ENCODE peak calls at places on chromosomes 5 and 9, in ten cellular contexts. H, T, J, G, S, E, M, D, X and K are unnamed samples.

GRCh38 chr5:73728493-73729273 is 102.7 kb downstream of the ARHGEF28 start:
- DNase-seq in H (no peak), T (no peak), J (no peak), G (no peak), S (peak; percentile 66), E (no peak), M (no peak), D (no peak), X (peak; percentile 13), K (peak; percentile 43)

GRCh38 chr5:79287907-79288306 is 52.0 kb downstream of the JMY start:
- DNase-seq in H (no peak), T (no peak), J (no peak), G (no peak), S (no peak), E (no peak), M (no peak), D (no peak), X (no peak), K (no peak)

GRCh38 chr9:93663877-93664548 is 87.6 kb downstream of the PHF2 start:
- DNase-seq in H (peak; percentile 53), T (peak; percentile 66), J (no peak), G (no peak), S (no peak), E (no peak), M (no peak), D (no peak), X (no peak), K (no peak)

GRCh38 chr9:92146610-92147009 is 31.4 kb upstream of the SPTLC1 start:
- DNase-seq in H (no peak), T (no peak), J (no peak), G (no peak), S (peak; percentile 47), E (peak; percentile 53), M (peak; percentile 47), D (peak; percentile 51), X (no peak), K (no peak)

GRCh38 chr5:99010294-99010693 is 81.5 kb upstream of the CHD1 start:
- DNase-seq in H (no peak), T (no peak), J (no peak), G (no peak), S (no peak), E (no peak), M (no peak), D (no peak), X (no peak), K (no peak)

GRCh38 chr9:115369322-115369957 is 251.5 kb upstream of the TNC start:
- DNase-seq in H (no peak), T (peak; percentile 56), J (peak; percentile 96), G (no peak), S (peak; percentile 89), E (peak; percentile 95), M (peak; percentile 71), D (peak; percentile 58), X (peak; percentile 91), K (no peak)

GRCh38 chr9:134378901-134379338 is 52.7 kb downstream of the RXRA start:
- DNase-seq in H (peak; percentile 83), T (no peak), J (peak; percentile 85), G (no peak), S (peak; percentile 77), E (peak; percentile 56), M (peak; percentile 41), D (peak; percentile 71), X (peak; percentile 60), K (no peak)

GRCh38 chr9:85969727-85970126 is 28.8 kb downstream of the NAA35 start:
- DNase-seq in H (no peak), T (no peak), J (no peak), G (no peak), S (no peak), E (no peak), M (no peak), D (no peak), X (no peak), K (no peak)

GRCh38 chr5:128258387-128258786 is 174.8 kb downstream of the SLC12A2 start:
- DNase-seq in H (no peak), T (no peak), J (no peak), G (no peak), S (no peak), E (no peak), M (no peak), D (no peak), X (no peak), K (no peak)

GRCh38 chr5:79202076-79202475 is 33.9 kb upstream of the JMY start:
- DNase-seq in H (no peak), T (no peak), J (no peak), G (no peak), S (peak; percentile 30), E (no peak), M (peak; percentile 26), D (peak; percentile 79), X (peak; percentile 77), K (no peak)

GRCh38 chr9:124452326-124452725 is 2.1 kb downstream of the ADGRD2 start:
- DNase-seq in H (peak; percentile 46), T (no peak), J (no peak), G (no peak), S (no peak), E (no peak), M (no peak), D (no peak), X (no peak), K (no peak)

GRCh38 chr9:124452841-124453585 is 2.8 kb downstream of the ADGRD2 start:
- DNase-seq in H (peak; percentile 19), T (no peak), J (no peak), G (no peak), S (no peak), E (no peak), M (no peak), D (no peak), X (no peak), K (no peak)

GRCh38 chr9:124449381-124450151 is 685 bp upstream of the ADGRD2 start:
- DNase-seq in H (no peak), T (no peak), J (no peak), G (no peak), S (no peak), E (no peak), M (no peak), D (no peak), X (peak; percentile 76), K (peak; percentile 38)

GRCh38 chr9:124450241-124450924 is at the start of gene ADGRD2:
- DNase-seq in H (no peak), T (no peak), J (peak; percentile 48), G (no peak), S (peak; percentile 29), E (peak; percentile 28), M (peak; percentile 7), D (peak; percentile 62), X (peak; percentile 43), K (peak; percentile 74)

DNA sequence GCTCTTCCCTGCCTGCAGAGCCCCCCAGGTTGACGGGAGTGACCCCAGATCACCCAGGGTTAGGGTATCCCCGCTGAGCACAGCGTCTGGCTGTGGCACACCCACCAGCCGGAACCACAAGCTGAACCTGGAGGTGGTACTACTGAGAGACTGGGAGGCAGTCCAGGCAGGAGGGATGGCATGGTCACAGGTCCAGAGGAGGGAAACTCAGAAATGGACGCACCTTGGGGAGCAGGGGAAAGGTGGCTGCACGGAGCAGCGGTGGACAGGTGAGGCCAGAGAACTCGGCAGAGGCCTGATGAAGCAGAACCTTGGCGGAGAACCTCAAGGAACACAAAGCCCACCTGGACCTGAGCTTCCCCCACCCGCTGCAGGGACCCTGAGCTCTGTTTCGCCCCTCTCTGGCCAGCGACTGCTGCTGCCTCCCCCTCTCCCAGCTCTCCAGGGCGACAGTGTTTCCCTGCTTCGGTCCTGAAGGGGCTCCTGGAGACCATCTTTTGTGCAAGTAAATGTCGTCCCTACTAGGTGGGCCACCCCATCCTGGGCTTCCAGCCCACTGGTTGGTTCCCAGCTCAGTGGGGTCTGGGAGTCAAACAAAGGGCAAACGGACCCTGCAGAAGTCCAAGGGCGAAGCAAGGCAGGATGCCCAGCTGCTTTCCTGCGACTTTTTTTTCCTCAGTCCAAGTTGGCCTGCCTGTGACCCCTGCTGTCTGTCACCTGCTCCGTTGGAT is 845 bp downstream of the ADGRD2 start:
- DNase-seq in H (no peak), T (no peak), J (no peak), G (no peak), S (no peak), E (no peak), M (no peak), D (no peak), X (no peak), K (no peak)
- H3K4me3 ChIP-seq in H (no peak overlapping the region), T (no peak overlapping the region), J (peak overlapping the region; percentile 38), G (no peak overlapping the region), S (no peak overlapping the region), E (no peak overlapping the region), M (no peak overlapping the region), D (no peak overlapping the region), X (no peak overlapping the region), K (no peak overlapping the region)

DNA sequence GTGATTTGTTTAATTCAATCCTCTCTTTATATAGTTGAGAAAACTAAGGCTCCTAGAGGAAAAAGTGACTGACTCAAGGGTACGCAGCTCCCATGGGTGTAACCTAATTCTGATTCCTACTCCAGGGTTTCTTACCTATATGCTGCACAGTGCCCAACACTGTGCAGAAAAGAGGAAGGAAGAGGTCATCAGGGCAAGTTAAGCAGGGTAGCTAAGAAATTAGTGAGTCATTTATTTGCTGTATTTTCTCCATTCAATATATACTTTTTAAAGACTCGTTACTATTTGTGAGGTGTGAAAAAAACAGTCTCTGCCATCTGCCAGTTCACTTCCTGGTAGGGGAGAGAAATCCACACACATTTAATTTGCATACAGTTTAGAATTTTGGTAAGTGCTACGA is 60.1 kb upstream of the TLR4 start:
- DNase-seq in H (no peak), T (no peak), J (no peak), G (no peak), S (no peak), E (no peak), M (no peak), D (no peak), X (no peak), K (no peak)
- H3K4me3 ChIP-seq in H (peak overlapping the region; percentile 16), T (no peak overlapping the region), J (no peak overlapping the region), G (no peak overlapping the region), S (no peak overlapping the region), E (no peak overlapping the region), M (no peak overlapping the region), D (peak overlapping the region; percentile 61), X (no peak overlapping the region), K (no peak overlapping the region)

GRCh38 chr5:169584998-169585451 is 1.5 kb downstream of the SPDL1 start:
- DNase-seq in H (no peak), T (no peak), J (no peak), G (no peak), S (no peak), E (peak; percentile 8), M (no peak), D (peak; percentile 29), X (no peak), K (no peak)
- H3K4me3 ChIP-seq in H (no peak overlapping the region), T (peak overlapping the region; percentile 66), J (peak overlapping the region; percentile 88), G (no peak overlapping the region), S (peak overlapping the region; percentile 86), E (peak overlapping the region; percentile 91), M (peak overlapping the region; percentile 92), D (peak overlapping the region; percentile 99), X (no peak overlapping the region), K (no peak overlapping the region)

DNA sequence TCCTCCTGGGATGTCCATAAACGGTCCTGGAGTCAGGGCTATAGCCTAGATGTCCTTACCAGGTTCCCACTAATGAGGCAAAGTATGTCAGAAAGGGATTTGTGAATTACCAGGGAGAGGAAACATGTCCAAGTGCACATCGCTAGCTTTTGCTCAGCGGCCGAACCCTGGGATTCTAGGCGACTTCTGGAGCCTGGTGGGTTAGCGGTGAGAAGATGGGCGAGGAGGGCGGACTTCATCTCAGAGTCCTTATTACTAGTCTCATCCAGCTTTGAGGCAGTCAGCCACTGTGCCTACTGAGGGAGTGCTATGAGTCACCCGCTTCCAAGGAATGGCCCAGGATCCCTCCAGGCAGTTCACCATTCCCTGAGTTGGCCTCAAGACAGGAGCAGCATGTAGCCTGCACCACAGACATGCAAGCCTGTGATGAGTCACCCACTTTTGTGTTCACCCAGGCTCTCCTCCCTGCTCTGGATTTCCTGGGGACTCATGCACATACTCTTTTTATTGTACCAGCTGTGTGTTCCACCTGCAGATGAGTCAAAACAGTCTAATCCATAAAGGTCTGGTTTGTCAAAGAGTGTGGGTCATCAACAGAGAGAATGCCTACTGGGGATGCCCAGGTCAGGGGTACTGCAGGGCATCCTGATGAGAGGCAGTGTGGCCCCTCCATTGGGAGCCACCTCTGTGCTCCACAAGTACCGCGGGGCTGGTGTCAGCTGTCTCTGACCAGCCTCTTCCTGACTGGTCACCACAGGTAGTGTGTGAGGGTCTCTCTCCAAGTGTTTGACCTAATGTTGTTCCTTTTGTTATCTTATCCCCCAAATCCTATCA is 20.2 kb downstream of the SLC22A5 start:
- DNase-seq in H (peak; percentile 92), T (peak; percentile 86), J (peak; percentile 72), G (peak; percentile 89), S (peak; percentile 96), E (peak; percentile 98), M (peak; percentile 99), D (peak; percentile 100), X (peak; percentile 100), K (no peak)
- H3K4me3 ChIP-seq in H (no peak overlapping the region), T (no peak overlapping the region), J (no peak overlapping the region), G (no peak overlapping the region), S (no peak overlapping the region), E (no peak overlapping the region), M (no peak overlapping the region), D (no peak overlapping the region), X (no peak overlapping the region), K (no peak overlapping the region)